ENCODE peak calls at places on chromosomes 11 and 22, in six cellular contexts. One of them, this sample, is unnamed.
A peak's percentile ranks its signal among the peaks of the same experiment; 100 is the strongest.

GRCh38 chr11:86582898-86583297 is 89.5 kb downstream of the ME3 start:
- DNase-seq in activated CD4-positive, alpha-beta memory T cell treated with anti-CD3 and anti-CD28 coated beads, Interleukin-2, amount 10 ng/mL, durations not matched to agents 7 days and 5 days: no peak
- DNase-seq in NCI-H1105 treated with DMSO at 0.1 percent for 48 hours: no peak
- DNase-seq in GM23338: no peak
- DNase-seq in astrocyte of the spinal cord: no peak
- DNase-seq in CD4-positive, alpha-beta memory T cell: no peak
- DNase-seq in this sample: no peak

GRCh38 chr11:102007567-102008437 is 39.4 kb upstream of the CFAP300 start:
- DNase-seq in activated CD4-positive, alpha-beta memory T cell treated with anti-CD3 and anti-CD28 coated beads, Interleukin-2, amount 10 ng/mL, durations not matched to agents 7 days and 5 days: no peak
- DNase-seq in NCI-H1105 treated with DMSO at 0.1 percent for 48 hours: peak; percentile 66
- DNase-seq in GM23338: peak; percentile 76
- DNase-seq in astrocyte of the spinal cord: peak; percentile 79
- DNase-seq in CD4-positive, alpha-beta memory T cell: no peak
- DNase-seq in this sample: no peak

GRCh38 chr11:119481021-119481666 is 58.2 kb upstream of the THY1 start:
- DNase-seq in activated CD4-positive, alpha-beta memory T cell treated with anti-CD3 and anti-CD28 coated beads, Interleukin-2, amount 10 ng/mL, durations not matched to agents 7 days and 5 days: peak; percentile 71
- DNase-seq in NCI-H1105 treated with DMSO at 0.1 percent for 48 hours: peak; percentile 77
- DNase-seq in GM23338: peak; percentile 86
- DNase-seq in astrocyte of the spinal cord: peak; percentile 89
- DNase-seq in CD4-positive, alpha-beta memory T cell: no peak
- DNase-seq in this sample: peak; percentile 47

GRCh38 chr11:78190871-78191538 is 2.3 kb downstream of the USP35 start:
- DNase-seq in activated CD4-positive, alpha-beta memory T cell treated with anti-CD3 and anti-CD28 coated beads, Interleukin-2, amount 10 ng/mL, durations not matched to agents 7 days and 5 days: no peak
- DNase-seq in NCI-H1105 treated with DMSO at 0.1 percent for 48 hours: no peak
- DNase-seq in GM23338: no peak
- DNase-seq in astrocyte of the spinal cord: no peak
- DNase-seq in CD4-positive, alpha-beta memory T cell: no peak
- DNase-seq in this sample: no peak

GRCh38 chr22:25170426-25170980 is 29.2 kb upstream of the CRYBB3 start:
- DNase-seq in activated CD4-positive, alpha-beta memory T cell treated with anti-CD3 and anti-CD28 coated beads, Interleukin-2, amount 10 ng/mL, durations not matched to agents 7 days and 5 days: no peak
- DNase-seq in NCI-H1105 treated with DMSO at 0.1 percent for 48 hours: no peak
- DNase-seq in GM23338: no peak
- DNase-seq in astrocyte of the spinal cord: no peak
- DNase-seq in CD4-positive, alpha-beta memory T cell: no peak
- DNase-seq in this sample: no peak

GRCh38 chr11:57410287-57410686 is 16.6 kb downstream of the SLC43A3 start:
- DNase-seq in activated CD4-positive, alpha-beta memory T cell treated with anti-CD3 and anti-CD28 coated beads, Interleukin-2, amount 10 ng/mL, durations not matched to agents 7 days and 5 days: no peak
- DNase-seq in NCI-H1105 treated with DMSO at 0.1 percent for 48 hours: no peak
- DNase-seq in GM23338: no peak
- DNase-seq in astrocyte of the spinal cord: peak; percentile 87
- DNase-seq in CD4-positive, alpha-beta memory T cell: no peak
- DNase-seq in this sample: no peak

GRCh38 chr22:36838119-36839030 is 21.5 kb upstream of the PVALB start:
- DNase-seq in activated CD4-positive, alpha-beta memory T cell treated with anti-CD3 and anti-CD28 coated beads, Interleukin-2, amount 10 ng/mL, durations not matched to agents 7 days and 5 days: no peak
- DNase-seq in NCI-H1105 treated with DMSO at 0.1 percent for 48 hours: peak; percentile 49
- DNase-seq in GM23338: no peak
- DNase-seq in astrocyte of the spinal cord: no peak
- DNase-seq in CD4-positive, alpha-beta memory T cell: no peak
- DNase-seq in this sample: no peak

GRCh38 chr11:2793781-2794418 is 91.7 kb downstream of the CDKN1C start:
- DNase-seq in activated CD4-positive, alpha-beta memory T cell treated with anti-CD3 and anti-CD28 coated beads, Interleukin-2, amount 10 ng/mL, durations not matched to agents 7 days and 5 days: no peak
- DNase-seq in NCI-H1105 treated with DMSO at 0.1 percent for 48 hours: no peak
- DNase-seq in GM23338: no peak
- DNase-seq in astrocyte of the spinal cord: no peak
- DNase-seq in CD4-positive, alpha-beta memory T cell: no peak
- DNase-seq in this sample: no peak

GRCh38 chr22:46110215-46110614 is 40.1 kb upstream of the PPARA start:
- DNase-seq in activated CD4-positive, alpha-beta memory T cell treated with anti-CD3 and anti-CD28 coated beads, Interleukin-2, amount 10 ng/mL, durations not matched to agents 7 days and 5 days: no peak
- DNase-seq in NCI-H1105 treated with DMSO at 0.1 percent for 48 hours: no peak
- DNase-seq in GM23338: no peak
- DNase-seq in astrocyte of the spinal cord: no peak
- DNase-seq in CD4-positive, alpha-beta memory T cell: no peak
- DNase-seq in this sample: no peak

GRCh38 chr22:30694638-30695350 is at the start of gene OSBP2:
- DNase-seq in activated CD4-positive, alpha-beta memory T cell treated with anti-CD3 and anti-CD28 coated beads, Interleukin-2, amount 10 ng/mL, durations not matched to agents 7 days and 5 days: peak; percentile 46
- DNase-seq in NCI-H1105 treated with DMSO at 0.1 percent for 48 hours: peak; percentile 41
- DNase-seq in GM23338: peak; percentile 55
- DNase-seq in astrocyte of the spinal cord: no peak
- DNase-seq in CD4-positive, alpha-beta memory T cell: no peak
- DNase-seq in this sample: no peak

GRCh38 chr22:20945578-20945934 is 21.5 kb upstream of the AIFM3 start:
- DNase-seq in activated CD4-positive, alpha-beta memory T cell treated with anti-CD3 and anti-CD28 coated beads, Interleukin-2, amount 10 ng/mL, durations not matched to agents 7 days and 5 days: no peak
- DNase-seq in NCI-H1105 treated with DMSO at 0.1 percent for 48 hours: no peak
- DNase-seq in GM23338: no peak
- DNase-seq in astrocyte of the spinal cord: no peak
- DNase-seq in CD4-positive, alpha-beta memory T cell: no peak
- DNase-seq in this sample: no peak

This sample was measured in T follicular helper cell.